ENCODE peak calls at places on chromosomes 5 and 9, in eight cellular contexts. L is fibroblast of the aortic adventitia, E is progenitor cell of endocrine pancreas, U is uterus, H is pancreas, Z is mammary epithelial cell, N is GM20000, Y is H9. R is an unnamed sample.

GRCh38 chr5:119318256-119318914 is 37.4 kb upstream of the TNFAIP8 start:
- DNase-seq in H (no peak), E (no peak), Z (peak; percentile 68), U (no peak), Y (no peak), L (no peak), N (no peak), R (no peak)

GRCh38 chr5:175254155-175254554 is 189.8 kb downstream of the DRD1 start:
- DNase-seq in E (no peak), U (no peak), N (no peak), Y (no peak), Z (no peak), L (peak; percentile 83), H (no peak), R (peak; percentile 48)

GRCh38 chr9:12712532-12712931 is 19.3 kb downstream of the TYRP1 start:
- DNase-seq in N (no peak), Y (no peak), H (no peak), Z (no peak), U (no peak), L (no peak), E (no peak), R (no peak)

GRCh38 chr5:15637345-15637744 is 137.4 kb downstream of the FBXL7 start:
- DNase-seq in Y (no peak), N (no peak), U (no peak), L (no peak), Z (no peak), E (no peak), H (no peak), R (no peak)

GRCh38 chr5:157161996-157162395 is 4.1 kb downstream of the GARIN3 start:
- DNase-seq in H (no peak), E (no peak), L (no peak), U (no peak), N (no peak), Z (no peak), Y (no peak), R (no peak)

GRCh38 chr9:117744856-117745389 is 40.7 kb downstream of the TLR4 start:
- DNase-seq in Z (no peak), N (peak; percentile 35), L (peak; percentile 18), Y (peak; percentile 37), E (no peak), U (no peak), H (no peak), R (no peak)

GRCh38 chr9:74117731-74118130 is 379.4 kb upstream of the RORB start:
- DNase-seq in U (no peak), Z (peak; percentile 4), E (no peak), Y (no peak), L (no peak), N (no peak), H (no peak), R (no peak)

GRCh38 chr5:173789031-173789920 is 98.9 kb upstream of the CPEB4 start:
- DNase-seq in Z (peak; percentile 87), N (peak; percentile 42), H (no peak), E (no peak), Y (no peak), U (no peak), L (peak; percentile 39), R (peak; percentile 74)

GRCh38 chr9:95494416-95495371 is 22.1 kb downstream of the PTCH1 start:
- DNase-seq in H (no peak), E (no peak), N (peak; percentile 82), L (no peak), U (no peak), Z (no peak), Y (peak; percentile 88), R (no peak)

GRCh38 chr5:180600554-180601041 is 9.3 kb upstream of the SCGB3A1 start:
- DNase-seq in N (peak; percentile 14), Z (no peak), U (no peak), Y (peak; percentile 27), L (no peak), H (no peak), E (no peak), R (no peak)

GRCh38 chr5:173324115-173325001 is 3.9 kb downstream of the STC2 start:
- DNase-seq in N (peak; percentile 58), E (no peak), Z (no peak), U (peak; percentile 59), L (peak; percentile 92), Y (no peak), H (peak; percentile 97), R (peak; percentile 50)

GRCh38 chr9:79583957-79584654 is 12.3 kb downstream of the TLE4 start:
- DNase-seq in Z (no peak), H (no peak), Y (no peak), E (no peak), L (no peak), U (no peak), N (peak; percentile 18), R (no peak)

GRCh38 chr5:141767671-141768070 is 85.6 kb upstream of the ARAP3 start:
- DNase-seq in Y (no peak), N (no peak), L (no peak), U (no peak), Z (no peak), H (no peak), E (no peak), R (no peak)

GRCh38 chr5:63323926-63324325 is 638.3 kb downstream of the HTR1A start:
- DNase-seq in H (no peak), N (no peak), Z (no peak), Y (no peak), E (no peak), L (no peak), U (no peak), R (no peak)

DNA sequence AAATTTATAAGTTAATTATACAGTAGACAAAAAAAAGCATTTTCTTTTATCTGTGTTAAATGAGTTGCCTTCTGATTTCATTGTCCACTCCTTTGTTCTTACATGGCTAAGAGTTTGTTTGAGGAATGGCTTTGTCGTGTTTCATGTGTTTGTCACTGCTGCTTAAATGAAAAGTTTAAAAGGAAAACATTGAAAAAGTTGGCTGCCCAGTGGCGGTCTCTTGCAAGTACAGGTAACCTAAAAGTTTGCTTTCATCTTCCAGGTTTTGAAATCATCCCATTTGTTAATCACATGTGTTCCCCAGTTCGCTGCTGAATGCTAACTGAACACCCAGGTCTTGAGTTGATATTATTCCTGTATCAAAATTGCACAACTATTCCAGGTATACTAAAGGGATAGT is 33.9 kb downstream of the EGFLAM start:
- DNase-seq in H (no peak), Y (no peak), U (no peak), E (no peak), L (no peak), Z (no peak), N (no peak), R (no peak)
- TF ChIP-seq CTCF in H (no peak), Y (no peak), U (no peak), E (no peak), L (no peak), Z (no peak), N (no peak), R (no peak)

GRCh38 chr9:21993893-21994525 is at the start of gene CDKN2A:
- DNase-seq in Y (peak; percentile 60), E (peak; percentile 36), H (peak; percentile 51), U (no peak), N (peak; percentile 74), Z (peak; percentile 65), L (no peak), R (peak; percentile 50)

GRCh38 chr9:21993007-21993406 is 1.2 kb downstream of the CDKN2A start:
- DNase-seq in E (no peak), Y (no peak), N (no peak), U (no peak), Z (no peak), L (no peak), H (no peak), R (no peak)

GRCh38 chr9:21994996-21995651 is 533 bp downstream of the CDKN2B-AS1 start:
- DNase-seq in H (peak; percentile 61), U (peak; percentile 47), Y (peak; percentile 76), N (peak; percentile 93), Z (peak; percentile 80), E (no peak), L (peak; percentile 77), R (peak; percentile 74)

GRCh38 chr9:21995652-21996275 is 1.2 kb downstream of the CDKN2B-AS1 start:
- DNase-seq in Z (no peak), U (no peak), L (no peak), Y (no peak), N (no peak), H (peak; percentile 54), E (peak; percentile 33), R (no peak)

DNA sequence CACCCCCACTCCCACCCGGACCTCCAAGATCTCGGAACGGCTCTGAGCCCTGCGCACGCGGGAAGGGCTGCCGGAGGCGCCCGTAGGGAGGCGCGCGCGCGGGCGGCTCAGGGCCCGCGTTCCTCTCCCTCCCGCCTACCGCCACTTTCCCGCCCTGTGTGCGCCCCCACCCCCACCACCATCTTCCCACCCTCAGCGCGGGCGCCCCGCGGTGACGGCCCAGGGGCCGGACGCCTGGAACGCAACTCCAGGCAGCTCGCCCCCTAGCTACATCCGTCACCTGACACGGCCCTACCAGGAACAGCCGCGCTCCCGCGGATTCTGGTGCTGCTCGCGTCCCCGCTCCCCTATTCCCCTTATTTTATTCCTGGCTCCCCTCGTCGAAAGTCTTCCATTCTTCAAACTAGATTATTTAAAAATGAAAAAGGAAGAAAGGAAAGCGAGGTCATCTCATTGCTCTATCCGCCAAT is at the start of gene CDKN2B-AS1:
- DNase-seq in Y (peak; percentile 62), H (peak; percentile 44), U (no peak), N (peak; percentile 78), L (no peak), Z (peak; percentile 77), E (peak; percentile 25), R (peak; percentile 58)
- TF ChIP-seq CTCF in Y (no peak), H (no peak), U (no peak), N (peak; percentile 9), L (peak; percentile 13), Z (no peak), E (no peak), R (no peak)

GRCh38 chr9:92293075-92293354 is 482 bp downstream of the IARS1 start:
- DNase-seq in N (no peak), U (no peak), Y (no peak), H (no peak), Z (no peak), L (no peak), E (no peak), R (no peak)

GRCh38 chr9:92295240-92295790 is 1.8 kb upstream of the IARS1 start:
- DNase-seq in Y (no peak), N (no peak), L (no peak), U (no peak), Z (no peak), E (no peak), H (no peak), R (no peak)

GRCh38 chr9:92292338-92293074 is 991 bp downstream of the IARS1 start:
- DNase-seq in N (no peak), U (no peak), Z (peak; percentile 49), H (no peak), E (no peak), Y (no peak), L (peak; percentile 19), R (peak; percentile 17)

GRCh38 chr9:92294297-92294676 is 790 bp upstream of the IARS1 start:
- DNase-seq in L (peak; percentile 38), Y (peak; percentile 30), N (no peak), U (no peak), H (peak; percentile 22), Z (peak; percentile 15), E (no peak), R (peak; percentile 31)

GRCh38 chr9:92293452-92294296 is at the start of gene IARS1:
- DNase-seq in Y (peak; percentile 99), H (peak; percentile 95), U (peak; percentile 98), N (peak; percentile 93), E (peak; percentile 100), Z (peak; percentile 98), L (peak; percentile 98), R (peak; percentile 99)
- TF ChIP-seq CTCF in Y (peak; percentile 43), H (no peak), U (peak; percentile 44), N (peak; percentile 38), E (peak; percentile 33), Z (peak; percentile 5), L (peak; percentile 31), R (peak; percentile 69)

GRCh38 chr5:56402273-56403223 is 169.4 kb upstream of the ANKRD55 start:
- DNase-seq in H (no peak), Y (no peak), E (no peak), N (no peak), U (no peak), Z (no peak), L (no peak), R (no peak)

GRCh38 chr5:56396634-56397033 is 163.5 kb upstream of the ANKRD55 start:
- DNase-seq in Y (no peak), U (no peak), Z (no peak), E (no peak), H (no peak), L (no peak), N (no peak), R (no peak)
- TF ChIP-seq CTCF in Y (no peak), U (no peak), Z (no peak), E (no peak), H (no peak), L (no peak), N (no peak), R (no peak)